ENCODE peak calls at places on chromosomes 1 and 21, in nine cellular contexts. B is ovary, U is Peyer's patch, H is stomach, Y is A549, I is IMR-90, V is suprapubic skin, A is uterus, S is tibial nerve. E is an unnamed sample.

GRCh38 chr1:171984262-171984661 is 143.0 kb downstream of the DNM3 start:
- DNase-seq in V (no peak), S (no peak), A (no peak), B (peak), I (no peak), H (no peak), U (peak), Y (no peak), E (peak)

GRCh38 chr1:205690122-205690756 is 9.9 kb upstream of the SLC45A3 start:
- DNase-seq in U (no peak), V (no peak), I (no peak), Y (no peak), H (no peak), A (no peak), S (no peak), B (peak), E (no peak)

GRCh38 chr1:192123212-192123611 is 35.0 kb upstream of the RGS18 start:
- DNase-seq in S (no peak), I (no peak), B (no peak), H (no peak), Y (no peak), A (no peak), U (no peak), V (no peak), E (no peak)

GRCh38 chr1:54816130-54816529 is 15.0 kb upstream of the TTC22 start:
- DNase-seq in A (no peak), I (no peak), B (no peak), V (no peak), U (peak), S (no peak), Y (no peak), H (peak), E (no peak)

GRCh38 chr21:45223236-45223992 is 64.3 kb downstream of the POFUT2 start:
- DNase-seq in B (no peak), I (no peak), S (no peak), H (no peak), A (no peak), U (no peak), V (no peak), Y (no peak), E (no peak)

GRCh38 chr1:54542962-54543539 is 5.0 kb upstream of the ACOT11 start:
- DNase-seq in Y (peak), B (no peak), H (no peak), I (peak), V (no peak), U (no peak), S (no peak), A (no peak), E (no peak)

GRCh38 chr1:201786824-201787223 is 42.1 kb upstream of the IPO9 start:
- DNase-seq in U (no peak), H (no peak), B (no peak), S (peak), I (no peak), V (peak), Y (no peak), A (no peak), E (peak)

GRCh38 chr1:241658081-241658793 is 6.2 kb downstream of the WDR64 start:
- DNase-seq in A (no peak), U (no peak), H (no peak), I (no peak), Y (peak), S (no peak), B (no peak), V (no peak), E (no peak)

GRCh38 chr1:199226163-199226562 is 587.3 kb downstream of the PTPRC start:
- DNase-seq in S (no peak), B (no peak), H (no peak), Y (no peak), I (peak), V (no peak), U (no peak), A (no peak), E (no peak)

GRCh38 chr1:153058826-153059784 is 1.8 kb upstream of the SPRR2A start:
- DNase-seq in B (no peak), H (no peak), V (no peak), I (no peak), S (no peak), Y (no peak), A (no peak), U (no peak), E (no peak)

GRCh38 chr1:149846042-149846441 is 53.3 kb upstream of the BOLA1 start:
- DNase-seq in A (no peak), H (no peak), V (no peak), S (no peak), U (no peak), I (no peak), Y (no peak), B (no peak), E (no peak)

DNA sequence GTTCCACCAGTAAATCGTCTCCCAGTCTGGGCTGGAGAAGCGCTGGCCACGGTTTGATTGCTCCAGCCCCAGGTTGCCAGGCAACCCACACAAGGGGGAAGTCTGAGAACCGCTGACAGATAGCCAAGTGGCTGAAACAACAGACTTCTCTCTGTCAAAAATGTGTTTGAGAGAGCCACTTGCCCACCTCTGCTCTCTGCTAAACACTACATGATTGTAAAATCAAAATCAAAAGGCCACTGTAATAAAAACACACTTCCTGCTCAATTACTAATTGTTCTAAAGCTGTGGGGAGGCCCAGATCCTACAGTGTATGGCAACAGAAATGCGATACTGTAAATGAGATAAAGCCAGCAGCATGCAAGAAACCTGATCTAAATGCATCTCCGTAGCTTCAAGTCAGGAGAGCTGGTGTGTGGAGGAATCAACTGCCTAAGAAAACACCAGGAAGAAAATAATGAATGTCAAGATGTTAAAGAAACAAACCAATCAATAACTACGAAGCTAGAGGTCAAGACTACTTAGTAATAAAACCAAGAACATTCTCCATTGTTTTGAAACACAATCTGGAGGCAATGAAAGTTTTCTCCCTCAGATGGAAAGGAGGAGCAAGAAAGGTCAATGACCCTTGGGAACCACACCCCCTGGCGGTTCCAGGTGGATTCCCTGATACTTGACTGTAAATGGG is 121.2 kb downstream of the SLC45A1 start:
- DNase-seq in H (peak), I (peak), A (peak), Y (no peak), B (peak), V (peak), S (peak), U (peak), E (peak)
- TF ChIP-seq CTCF in H (no peak), I (no peak), A (no peak), Y (no peak), B (no peak), V (no peak), S (no peak), U (peak), E (peak)

GRCh38 chr1:183470147-183470960 is 1.9 kb upstream of the SMG7 start:
- DNase-seq in S (peak), B (peak), A (peak), I (peak), H (peak), Y (peak), U (peak), V (peak), E (peak)
- TF ChIP-seq POLR2A in S (peak), B (peak), A (peak), I (no peak), H (peak), Y (peak), U (peak), V (peak), E (no peak)

GRCh38 chr21:35048183-35048601 is 910 bp downstream of the RUNX1 start:
- DNase-seq in B (no peak), U (peak), S (no peak), I (no peak), A (no peak), V (no peak), H (no peak), Y (peak), E (peak)
- TF ChIP-seq CTCF in B (no peak), U (no peak), S (no peak), I (no peak), A (no peak), V (no peak), H (no peak), Y (no peak), E (no peak)

DNA sequence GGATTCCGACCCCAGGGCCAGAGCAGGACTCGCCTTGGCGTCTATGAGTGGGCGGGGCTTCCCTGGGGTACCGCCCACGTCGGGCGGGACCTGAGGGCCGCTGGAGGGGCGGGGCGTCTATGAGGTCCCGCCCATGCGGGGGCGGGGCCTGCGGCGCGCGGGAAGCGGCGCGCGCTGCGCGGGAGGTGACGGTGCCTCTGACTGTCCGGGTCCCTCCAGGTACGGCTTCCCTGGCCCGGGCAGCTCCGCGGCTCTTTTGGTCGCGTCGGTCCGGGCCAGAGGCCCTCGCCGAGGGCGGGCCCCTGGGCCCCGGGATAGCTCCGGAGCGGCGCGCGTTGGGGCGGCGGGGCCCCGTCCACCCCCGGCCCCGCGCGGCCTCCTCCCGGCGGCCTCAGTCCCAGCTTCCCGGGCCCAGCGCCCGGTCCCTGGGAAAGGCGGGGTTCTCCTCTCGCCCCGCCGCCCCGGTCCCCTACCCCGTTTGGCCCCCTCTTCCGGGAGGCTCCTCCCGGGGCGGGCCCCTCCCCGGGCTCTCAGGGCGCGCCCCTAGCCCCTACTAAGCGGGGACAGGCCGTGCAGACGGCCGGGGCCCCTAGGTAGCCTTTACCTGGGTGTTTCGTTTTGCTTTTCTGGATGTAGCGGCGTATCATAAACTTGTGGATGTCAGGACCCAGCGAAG is at the start of gene CHAF1B:
- DNase-seq in B (peak), H (peak), A (peak), U (peak), Y (peak), I (peak), S (peak), V (peak), E (peak)
- TF ChIP-seq POLR2A in B (peak), H (no peak), A (peak), U (peak), Y (peak), I (peak), S (peak), V (no peak), E (peak)

DNA sequence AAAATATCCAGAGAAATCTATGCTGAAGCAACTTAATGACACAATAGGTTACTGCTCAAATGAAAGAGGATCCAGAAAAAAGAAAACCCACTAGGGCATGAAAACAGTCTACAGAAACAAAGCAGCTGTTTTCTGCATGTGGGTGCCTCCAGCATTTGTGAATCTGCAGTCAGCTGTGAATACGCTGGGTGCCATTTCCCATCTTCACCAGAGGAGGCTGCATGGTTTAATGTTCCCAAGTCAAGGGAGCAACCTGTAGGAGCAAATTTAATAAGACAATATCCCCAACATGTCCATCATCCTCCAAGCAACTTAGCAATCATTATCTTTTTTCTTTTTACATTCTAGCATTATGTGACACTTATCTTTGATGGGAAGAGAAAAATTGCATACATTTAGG is 396.6 kb downstream of the BRINP2 start:
- DNase-seq in H (no peak), S (no peak), A (no peak), Y (peak), B (no peak), V (no peak), I (peak), U (no peak), E (no peak)
- TF ChIP-seq CTCF in H (no peak), S (no peak), A (no peak), Y (no peak), B (no peak), V (no peak), I (peak), U (peak), E (no peak)

GRCh38 chr1:29142714-29143113 is 19.0 kb upstream of the TMEM200B start:
- DNase-seq in S (no peak), B (no peak), U (no peak), A (no peak), I (no peak), V (no peak), Y (no peak), H (no peak), E (no peak)
- TF ChIP-seq POLR2A in S (no peak), B (no peak), U (no peak), A (no peak), I (no peak), V (no peak), Y (no peak), H (no peak), E (no peak)

GRCh38 chr1:77179632-77180031 is 39.6 kb downstream of the PIGK start:
- DNase-seq in B (no peak), S (no peak), H (no peak), Y (no peak), U (no peak), V (no peak), A (no peak), I (no peak), E (no peak)
- TF ChIP-seq CTCF in B (no peak), S (no peak), H (no peak), Y (no peak), U (no peak), V (no peak), A (no peak), I (no peak), E (no peak)

GRCh38 chr1:2205191-2205952 is 10.8 kb upstream of the FAAP20 start:
- DNase-seq in S (peak), Y (peak), U (peak), A (peak), V (peak), I (peak), B (peak), H (peak), E (peak)
- TF ChIP-seq POLR2A in S (peak), Y (peak), U (no peak), A (peak), V (peak), I (no peak), B (peak), H (no peak), E (peak)

GRCh38 chr1:5129746-5130355 is 475.4 kb downstream of the AJAP1 start:
- DNase-seq in V (no peak), A (no peak), S (no peak), U (no peak), H (no peak), Y (no peak), I (no peak), B (no peak), E (no peak)

GRCh38 chr1:5119496-5120234 is 465.3 kb downstream of the AJAP1 start:
- DNase-seq in Y (peak), I (no peak), H (no peak), B (no peak), A (no peak), S (no peak), V (no peak), U (no peak), E (peak)

GRCh38 chr1:5120559-5120958 is 466.1 kb downstream of the AJAP1 start:
- DNase-seq in U (no peak), Y (no peak), S (no peak), B (no peak), A (no peak), H (no peak), V (no peak), I (no peak), E (no peak)

GRCh38 chr1:5125208-5125607 is 470.8 kb downstream of the AJAP1 start:
- DNase-seq in U (no peak), A (no peak), S (no peak), I (no peak), Y (no peak), B (no peak), H (no peak), V (no peak), E (no peak)
- TF ChIP-seq CTCF in U (no peak), A (no peak), S (no peak), I (no peak), Y (no peak), B (no peak), H (no peak), V (no peak), E (no peak)

GRCh38 chr21:35336534-35336933 is 287.4 kb upstream of the RUNX1 start:
- DNase-seq in U (no peak), Y (no peak), I (no peak), B (no peak), A (no peak), S (no peak), V (no peak), H (no peak), E (no peak)
- TF ChIP-seq POLR2A in U (no peak), Y (no peak), I (no peak), B (no peak), A (no peak), S (no peak), V (no peak), H (no peak), E (no peak)

E was measured in body of pancreas.